ENCODE peak calls at places on chromosome 15, in five cellular contexts. H, B, V, Y and N are unnamed samples.

GRCh38 chr15:86611392-86612040 is 531.8 kb downstream of the AGBL1 start:
- DNase-seq in H (no peak), B (no peak), V (no peak), Y (no peak), N (no peak)

GRCh38 chr15:34616613-34617012 is 33.2 kb upstream of the GOLGA8B start:
- DNase-seq in H (peak; percentile 17), B (peak; percentile 9), V (no peak), Y (peak; percentile 60), N (peak; percentile 53)

GRCh38 chr15:47378527-47378926 is 338.8 kb upstream of the SEMA6D start:
- DNase-seq in H (no peak), B (no peak), V (no peak), Y (no peak), N (no peak)

GRCh38 chr15:23444269-23444668 is 2.8 kb downstream of the GOLGA6L2 start:
- DNase-seq in H (no peak), B (no peak), V (no peak), Y (no peak), N (no peak)

GRCh38 chr15:82647835-82648256 is 683 bp upstream of the CPEB1 start:
- DNase-seq in H (no peak), B (no peak), V (no peak), Y (peak; percentile 83), N (no peak)

GRCh38 chr15:80490431-80490990 is 86.3 kb downstream of the ARNT2 start:
- DNase-seq in H (no peak), B (no peak), V (no peak), Y (no peak), N (no peak)

GRCh38 chr15:70259030-70259424 is 161.3 kb upstream of the TLE3 start:
- DNase-seq in H (no peak), B (no peak), V (no peak), Y (peak; percentile 36), N (peak; percentile 49)

GRCh38 chr15:60913901-60914300 is 315.2 kb downstream of the RORA start:
- DNase-seq in H (no peak), B (no peak), V (no peak), Y (no peak), N (peak; percentile 81)

GRCh38 chr15:92839696-92840095 is 60.4 kb upstream of the CHD2 start:
- DNase-seq in H (no peak), B (no peak), V (no peak), Y (no peak), N (no peak)

GRCh38 chr15:50265620-50266019 is at the start of gene HDC:
- DNase-seq in H (no peak), B (no peak), V (no peak), Y (no peak), N (no peak)

GRCh38 chr15:43648649-43649429 is at the start of gene CATSPER2:
- DNase-seq in H (no peak), B (no peak), V (no peak), Y (no peak), N (no peak)

DNA sequence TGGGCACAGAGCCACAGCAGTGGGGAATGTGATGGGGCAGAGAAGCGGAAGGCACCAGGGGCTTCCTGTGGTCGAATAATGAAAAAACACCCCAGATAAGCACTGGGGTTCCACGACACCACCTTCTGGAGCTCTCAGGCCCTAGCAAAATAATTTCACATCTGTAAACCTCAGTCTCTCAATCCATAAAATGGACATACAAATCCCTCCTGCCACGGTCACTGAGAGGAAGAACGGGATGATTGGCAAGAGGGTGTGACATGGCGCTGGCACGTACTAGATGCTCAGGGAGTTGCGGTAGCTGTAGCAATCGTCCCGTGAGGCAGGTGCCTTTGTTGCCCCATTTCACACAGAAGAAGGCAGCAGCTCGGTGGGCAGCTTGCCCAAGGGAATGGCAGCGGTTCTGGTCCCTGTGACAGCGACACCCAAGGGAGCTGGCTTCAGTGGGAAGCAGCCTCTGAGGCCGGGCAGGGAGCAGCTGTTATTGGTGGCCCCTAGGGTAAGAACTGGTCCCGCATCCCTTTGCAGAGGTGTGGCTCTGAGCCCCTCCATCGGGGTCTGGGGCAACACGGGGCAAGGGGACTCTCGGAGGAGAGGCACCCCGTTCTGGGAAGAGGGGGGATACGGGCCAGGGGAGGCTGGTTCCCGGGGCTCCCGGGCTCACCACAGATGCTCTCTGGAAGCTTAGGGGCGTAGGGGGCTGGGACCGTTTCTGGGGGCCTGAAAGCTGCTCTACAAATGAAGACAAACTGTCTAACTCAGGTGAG is 114.0 kb upstream of the ALDH1A3 start:
- DNase-seq in H (no peak), B (no peak), V (no peak), Y (no peak), N (no peak)
- TF ChIP-seq JUN in H (no peak), B (no peak), V (no peak), Y (no peak), N (no peak)

GRCh38 chr15:68256675-68257450 is 20.7 kb upstream of the FEM1B start:
- DNase-seq in H (peak; percentile 64), B (peak; percentile 56), V (peak; percentile 94), Y (no peak), N (peak; percentile 76)
- TF ChIP-seq POLR2A in H (peak; percentile 21), B (no peak), V (peak; percentile 93), Y (no peak), N (no peak)

DNA sequence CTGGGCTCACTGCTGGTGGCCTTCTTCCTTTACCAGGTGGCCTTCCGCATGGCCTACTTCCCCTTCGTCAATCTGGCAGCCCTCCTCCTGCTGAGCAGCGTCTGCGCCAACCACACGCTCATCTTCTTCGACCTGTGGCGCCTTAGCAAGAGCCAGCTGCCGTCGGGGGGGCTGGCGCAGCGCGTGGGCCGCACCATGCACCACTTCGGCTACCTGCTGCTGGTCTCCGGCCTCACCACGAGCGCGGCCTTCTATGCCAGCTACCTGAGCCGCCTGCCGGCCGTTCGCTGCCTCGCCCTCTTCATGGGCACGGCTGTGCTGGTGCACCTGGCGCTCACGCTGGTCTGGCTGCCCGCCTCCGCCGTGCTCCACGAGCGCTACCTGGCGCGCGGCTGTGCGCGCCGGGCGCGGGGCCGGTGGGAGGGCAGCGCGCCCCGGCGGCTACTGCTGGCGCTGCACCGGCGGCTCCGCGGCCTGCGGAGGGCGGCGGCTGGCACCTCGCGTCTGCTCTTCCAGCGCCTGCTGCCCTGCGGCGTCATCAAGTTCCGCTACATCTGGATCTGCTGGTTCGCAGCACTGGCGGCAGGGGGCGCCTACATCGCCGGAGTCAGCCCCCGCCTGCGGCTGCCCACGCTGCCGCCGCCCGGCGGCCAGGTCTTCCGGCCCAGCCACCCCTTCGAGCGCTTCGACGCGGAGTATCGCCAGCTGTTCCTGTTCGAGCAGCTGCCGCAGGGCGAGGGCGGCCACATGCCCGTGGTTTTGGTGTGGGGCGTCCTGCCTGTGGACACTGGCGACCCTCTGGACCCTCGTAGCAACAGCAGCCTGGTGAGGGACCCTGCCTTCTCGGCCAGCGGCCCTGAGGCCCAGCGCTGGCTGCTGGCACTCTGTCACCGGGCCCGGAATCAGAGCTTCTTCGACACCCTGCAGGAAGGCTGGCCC is 9.9 kb downstream of the DISP2 start:
- DNase-seq in H (peak; percentile 70), B (peak; percentile 75), V (peak; percentile 89), Y (peak; percentile 91), N (peak; percentile 85)
- TF ChIP-seq JUN in H (no peak), B (peak; percentile 78), V (no peak), Y (peak; percentile 40), N (no peak)

GRCh38 chr15:67079361-67079760 is 14.0 kb downstream of the SMAD3 start:
- DNase-seq in H (no peak), B (no peak), V (no peak), Y (no peak), N (no peak)
- TF ChIP-seq POLR2A in H (no peak), B (no peak), V (no peak), Y (no peak), N (no peak)

GRCh38 chr15:41259546-41260189 is 28.6 kb downstream of the CHP1 start:
- DNase-seq in H (no peak), B (peak; percentile 96), V (no peak), Y (no peak), N (no peak)
- TF ChIP-seq JUN in H (no peak), B (peak; percentile 49), V (no peak), Y (no peak), N (no peak)